ENCODE peak calls at places on chromosomes 1 and 21, in ten cellular contexts. U is C1 segment of cervical spinal cord; E is RWPE1; G is OCI-LY7; C is H4; I is AML-193; S is activated T-cell treated with anti-CD3 and anti-CD28 coated beads, Interleukin-2, amount 50 U/mL, for 72 hours; J is caudate nucleus; T is HTR-8/SVneo; K is stimulated activated CD8-positive, alpha-beta memory T cell treated with anti-CD3 and anti-CD28 coated beads, Interleukin-7, amount 100 ng/mL, for 4 hours. M is an unnamed sample.

GRCh38 chr1:44347280-44347679 is 7.8 kb downstream of the ERI3 start:
- DNase-seq in C (no peak), I (no peak), S (no peak), T (no peak), G (no peak), E (no peak), J (no peak), U (no peak), K (no peak), M (no peak)

GRCh38 chr1:228287541-228288425 is 79.9 kb downstream of the OBSCN start:
- DNase-seq in J (no peak), S (no peak), C (no peak), U (no peak), K (no peak), G (no peak), E (no peak), I (no peak), T (no peak), M (no peak)

GRCh38 chr1:55064071-55064581 is 24.8 kb downstream of the PCSK9 start:
- DNase-seq in U (no peak), T (no peak), I (no peak), G (peak; percentile 51), K (no peak), C (no peak), J (no peak), S (no peak), E (no peak), M (no peak)

GRCh38 chr1:42142894-42143675 is 10.1 kb upstream of the GUCA2B start:
- DNase-seq in U (no peak), K (no peak), I (no peak), S (no peak), G (no peak), C (peak; percentile 47), J (no peak), T (no peak), E (no peak), M (no peak)

GRCh38 chr1:236016083-236016482 is 48.8 kb downstream of the NID1 start:
- DNase-seq in J (no peak), E (no peak), S (no peak), T (no peak), K (no peak), U (no peak), G (no peak), C (no peak), I (no peak), M (no peak)

GRCh38 chr1:84698151-84698651 is 7.9 kb upstream of the SSX2IP start:
- DNase-seq in U (no peak), T (no peak), S (no peak), K (no peak), G (no peak), C (peak; percentile 36), E (peak; percentile 36), J (no peak), I (no peak), M (no peak)

GRCh38 chr1:178941849-178942248 is 71.0 kb upstream of the ANGPTL1 start:
- DNase-seq in E (no peak), I (no peak), K (no peak), T (no peak), U (no peak), S (no peak), C (no peak), J (no peak), G (no peak), M (no peak)

GRCh38 chr1:24236170-24237045 is 49.3 kb upstream of the IFNLR1 start:
- DNase-seq in S (peak; percentile 69), T (peak; percentile 42), U (no peak), C (peak; percentile 57), I (no peak), G (peak; percentile 16), K (no peak), J (no peak), E (peak; percentile 86), M (peak; percentile 22)

GRCh38 chr21:45538381-45539045 is 3.7 kb downstream of the SLC19A1 start:
- DNase-seq in U (no peak), T (no peak), S (no peak), G (no peak), E (no peak), C (no peak), I (no peak), J (no peak), K (no peak), M (no peak)

GRCh38 chr1:76677775-76678405 is 189.4 kb upstream of the ST6GALNAC5 start:
- DNase-seq in E (no peak), K (no peak), C (no peak), J (no peak), S (no peak), G (no peak), I (no peak), U (no peak), T (no peak), M (no peak)

GRCh38 chr1:246104927-246105326 is 402.2 kb downstream of the SMYD3 start:
- DNase-seq in U (no peak), C (no peak), E (peak; percentile 22), I (no peak), J (no peak), S (no peak), G (no peak), K (no peak), T (no peak), M (no peak)

GRCh38 chr21:15521644-15522001 is 208.2 kb upstream of the USP25 start:
- DNase-seq in S (no peak), T (no peak), U (no peak), E (no peak), G (peak; percentile 12), K (no peak), C (no peak), I (no peak), J (no peak), M (no peak)

GRCh38 chr1:163275222-163275621 is 46.5 kb upstream of the NUF2 start:
- DNase-seq in G (no peak), C (peak; percentile 20), T (no peak), J (no peak), E (no peak), S (no peak), U (no peak), I (no peak), K (no peak), M (no peak)

GRCh38 chr1:22104865-22105437 is 37.9 kb downstream of the WNT4 start:
- DNase-seq in K (no peak), G (no peak), J (no peak), U (no peak), I (no peak), E (no peak), S (peak; percentile 54), C (no peak), T (no peak), M (peak; percentile 78)

GRCh38 chr1:56200921-56201320 is 378.4 kb downstream of the PLPP3 start:
- DNase-seq in G (no peak), K (no peak), E (no peak), S (no peak), I (no peak), U (no peak), C (no peak), T (no peak), J (no peak), M (no peak)

GRCh38 chr1:10236405-10237156 is 26.2 kb downstream of the KIF1B start:
- DNase-seq in S (no peak), E (no peak), U (no peak), T (no peak), G (no peak), C (no peak), K (no peak), I (no peak), J (no peak), M (no peak)

GRCh38 chr1:15956150-15956549 is 19.8 kb downstream of the ZBTB17 start:
- DNase-seq in U (no peak), J (no peak), T (no peak), C (no peak), E (no peak), G (no peak), K (no peak), I (no peak), S (no peak), M (no peak)

GRCh38 chr1:145927916-145928647 is 798 bp upstream of the RBM8A start:
- DNase-seq in G (peak; percentile 38), S (no peak), C (no peak), U (no peak), I (no peak), K (no peak), E (no peak), T (no peak), J (no peak), M (peak; percentile 24)

GRCh38 chr1:241311056-241311746 is 45.8 kb downstream of the RGS7 start:
- DNase-seq in J (no peak), K (no peak), G (no peak), I (no peak), T (no peak), E (no peak), S (no peak), C (peak; percentile 7), U (no peak), M (no peak)

M was measured in activated CD4-positive, alpha-beta memory T cell treated with anti-CD3 and anti-CD28 coated beads, Interleukin-2, amount 10 ng/mL, durations not matched to agents 7 days and 5 days.